ENCODE peak calls at places on chromosomes 6 and 20, in five cellular contexts. R is H54, U is C1 segment of cervical spinal cord, B is mesothelial cell of epicardium, O is lung. Q is an unnamed sample.

GRCh38 chr20:51661609-51662178 is 106.5 kb downstream of the ATP9A start:
- DNase-seq in R (peak), U (no peak), B (no peak), O (no peak), Q (no peak)

GRCh38 chr6:45791181-45791580 is 224.5 kb downstream of the CLIC5 start:
- DNase-seq in R (no peak), U (no peak), B (no peak), O (no peak), Q (no peak)

GRCh38 chr6:93418113-93418447 is 1.3 kb downstream of the EPHA7 start:
- DNase-seq in R (no peak), U (no peak), B (no peak), O (no peak), Q (no peak)

GRCh38 chr20:13824459-13824858 is 39.6 kb downstream of the NDUFAF5 start:
- DNase-seq in R (no peak), U (no peak), B (no peak), O (no peak), Q (no peak)

GRCh38 chr6:38776515-38776914 is 61.4 kb downstream of the DNAH8 start:
- DNase-seq in R (no peak), U (no peak), B (no peak), O (no peak), Q (no peak)

GRCh38 chr6:56840467-56841371 is 114.2 kb upstream of the BEND6 start:
- DNase-seq in R (no peak), U (peak), B (no peak), O (no peak), Q (no peak)

GRCh38 chr20:49591217-49591865 is 23.4 kb upstream of the PTGIS start:
- DNase-seq in R (no peak), U (no peak), B (no peak), O (no peak), Q (no peak)

GRCh38 chr20:53872561-53873248 is 197.7 kb downstream of the BCAS1 start:
- DNase-seq in R (no peak), U (no peak), B (no peak), O (no peak), Q (no peak)

GRCh38 chr6:143419526-143419925 is 31.0 kb downstream of the ADAT2 start:
- DNase-seq in R (no peak), U (no peak), B (no peak), O (no peak), Q (no peak)

GRCh38 chr6:87116922-87117321 is 22.0 kb upstream of the CGA start:
- DNase-seq in R (no peak), U (no peak), B (no peak), O (no peak), Q (no peak)

GRCh38 chr20:58374906-58375760 is 13.9 kb upstream of the VAPB start:
- DNase-seq in R (no peak), U (no peak), B (no peak), O (no peak), Q (no peak)

GRCh38 chr20:18011482-18011881 is 42.7 kb downstream of the MGME1 start:
- DNase-seq in R (no peak), U (no peak), B (no peak), O (no peak), Q (no peak)

GRCh38 chr20:35883778-35884540 is 70.3 kb downstream of the SCAND1 start:
- DNase-seq in R (peak), U (peak), B (peak), O (peak), Q (no peak)

GRCh38 chr6:38262041-38262440 is 377.7 kb downstream of the BTBD9 start:
- DNase-seq in R (peak), U (no peak), B (no peak), O (no peak), Q (no peak)

GRCh38 chr6:57102976-57103375 is 13.0 kb downstream of the ZNF451 start:
- DNase-seq in R (no peak), U (no peak), B (no peak), O (no peak), Q (no peak)

GRCh38 chr6:26204332-26205160 is 117.3 kb downstream of the HFE start:
- DNase-seq in R (no peak), U (peak), B (peak), O (peak), Q (peak)

GRCh38 chr6:65935412-65935811 is 228.4 kb upstream of the EYS start:
- DNase-seq in R (no peak), U (no peak), B (no peak), O (no peak), Q (no peak)

GRCh38 chr6:45677381-45677992 is 299.8 kb upstream of the SUPT3H start:
- DNase-seq in R (no peak), U (no peak), B (no peak), O (no peak), Q (peak)

GRCh38 chr6:135146160-135146920 is 34.8 kb upstream of the MYB start:
- DNase-seq in R (no peak), U (no peak), B (no peak), O (no peak), Q (no peak)

GRCh38 chr6:32046450-32047083 is 8.4 kb downstream of the CYP21A2 start:
- DNase-seq in R (peak), U (peak), B (no peak), O (no peak), Q (no peak)

GRCh38 chr6:31126416-31127175 is 6.3 kb upstream of the CDSN start:
- DNase-seq in R (no peak), U (no peak), B (no peak), O (no peak), Q (no peak)

Q was measured in GM06990.